ENCODE peak calls at places on chromosomes 5 and 9, in five cellular contexts. U is type B pancreatic cell; V is AG08396; P is posterior vena cava; L is activated CD8-positive, alpha-beta T cell treated with anti-CD3 and anti-CD28 coated beads for 36 hours. Y is an unnamed sample.

GRCh38 chr5:155753943-155754581 is 572.9 kb upstream of the SGCD start:
- DNase-seq in V (no peak), L (no peak), U (no peak), P (no peak), Y (no peak)

GRCh38 chr9:89513836-89514235 is 15.9 kb upstream of the SEMA4D start:
- DNase-seq in V (no peak), U (no peak), P (no peak), L (no peak), Y (no peak)

GRCh38 chr9:89732295-89732951 is 127.6 kb downstream of the GADD45G start:
- DNase-seq in P (peak; percentile 31), V (no peak), U (no peak), L (no peak), Y (no peak)

GRCh38 chr5:138803935-138804334 is 50.7 kb downstream of the CTNNA1 start:
- DNase-seq in V (no peak), U (no peak), P (no peak), L (no peak), Y (no peak)

GRCh38 chr5:17317499-17317898 is 100.1 kb downstream of the BASP1 start:
- DNase-seq in V (no peak), L (no peak), U (no peak), P (no peak), Y (no peak)

GRCh38 chr5:109035470-109035869 is 287.8 kb downstream of the FER start:
- DNase-seq in V (no peak), U (no peak), P (no peak), L (no peak), Y (no peak)

GRCh38 chr5:43017438-43017820 is 22.7 kb downstream of the ANXA2R start:
- DNase-seq in L (peak; percentile 45), P (peak; percentile 82), U (no peak), V (no peak), Y (no peak)

GRCh38 chr5:102777099-102777498 is 22.0 kb downstream of the PAM start:
- DNase-seq in V (no peak), P (no peak), L (no peak), U (no peak), Y (no peak)

GRCh38 chr9:36597412-36598178 is 24.9 kb downstream of the MELK start:
- DNase-seq in P (no peak), U (no peak), V (peak; percentile 63), L (no peak), Y (peak; percentile 46)

GRCh38 chr5:135204151-135204600 is 170.1 kb upstream of the PITX1 start:
- DNase-seq in V (no peak), L (no peak), P (no peak), U (no peak), Y (peak; percentile 32)

GRCh38 chr5:37846786-37847310 is 7.0 kb upstream of the GDNF start:
- DNase-seq in U (no peak), V (no peak), L (no peak), P (no peak), Y (no peak)

GRCh38 chr5:19880859-19881436 is 107.1 kb downstream of the CDH18 start:
- DNase-seq in V (no peak), L (no peak), U (no peak), P (no peak), Y (no peak)

GRCh38 chr9:107548298-107549142 is 59.0 kb upstream of the KLF4 start:
- DNase-seq in U (no peak), V (peak; percentile 73), P (no peak), L (no peak), Y (no peak)

GRCh38 chr5:176873541-176874172 is 25.5 kb downstream of the HK3 start:
- DNase-seq in P (no peak), V (no peak), L (no peak), U (no peak), Y (no peak)

GRCh38 chr9:34145165-34145564 is 18.7 kb upstream of the DCAF12 start:
- DNase-seq in U (no peak), V (no peak), P (peak; percentile 43), L (no peak), Y (no peak)

GRCh38 chr9:74556685-74557084 is 59.5 kb downstream of the RORB start:
- DNase-seq in L (peak; percentile 36), V (no peak), P (no peak), U (no peak), Y (no peak)

GRCh38 chr5:17436766-17437221 is 61.2 kb upstream of the TAF11L2 start:
- DNase-seq in P (no peak), V (no peak), U (no peak), L (no peak), Y (no peak)

GRCh38 chr9:34559616-34560546 is 29.6 kb downstream of the CNTFR start:
- DNase-seq in L (no peak), U (no peak), P (no peak), V (peak; percentile 90), Y (no peak)

GRCh38 chr5:168162464-168162863 is 129.0 kb upstream of the WWC1 start:
- DNase-seq in P (no peak), L (no peak), V (no peak), U (no peak), Y (no peak)